ENCODE peak calls at places on chromosomes 12 and 14, in seven cellular contexts. One of them, this sample, is unnamed.

GRCh38 chr12:110798461-110798860 is 48.3 kb upstream of the CCDC63 start:
- DNase-seq in GM23338: no peak
- DNase-seq in GM23248: no peak
- DNase-seq in aorta: no peak
- DNase-seq in iPS DF 6.9: no peak
- DNase-seq in right cardiac atrium: no peak
- DNase-seq in right lobe of liver: no peak
- DNase-seq in this sample: no peak

GRCh38 chr12:127381043-127381668 is 885.8 kb upstream of the TMEM132C start:
- DNase-seq in GM23248: peak; percentile 57
- DNase-seq in aorta: peak; percentile 75
- DNase-seq in right cardiac atrium: peak; percentile 73
- DNase-seq in right lobe of liver: peak; percentile 56
- DNase-seq in iPS DF 6.9: peak; percentile 41
- DNase-seq in GM23338: peak; percentile 79
- DNase-seq in this sample: peak; percentile 6

GRCh38 chr12:6946033-6946919 is 2.5 kb downstream of the C12orf57 start:
- DNase-seq in GM23248: no peak
- DNase-seq in right lobe of liver: peak; percentile 97
- DNase-seq in GM23338: peak; percentile 95
- DNase-seq in iPS DF 6.9: no peak
- DNase-seq in aorta: no peak
- DNase-seq in right cardiac atrium: peak; percentile 75
- DNase-seq in this sample: peak; percentile 38

GRCh38 chr12:27843714-27844245 is 63.7 kb upstream of the MANSC4 start:
- DNase-seq in iPS DF 6.9: no peak
- DNase-seq in GM23248: no peak
- DNase-seq in aorta: no peak
- DNase-seq in GM23338: no peak
- DNase-seq in right cardiac atrium: no peak
- DNase-seq in right lobe of liver: no peak
- DNase-seq in this sample: no peak

GRCh38 chr14:31568671-31569070 is 7.5 kb downstream of the NUBPL start:
- DNase-seq in aorta: no peak
- DNase-seq in GM23338: no peak
- DNase-seq in right lobe of liver: no peak
- DNase-seq in iPS DF 6.9: no peak
- DNase-seq in GM23248: peak; percentile 69
- DNase-seq in right cardiac atrium: no peak
- DNase-seq in this sample: no peak

GRCh38 chr12:13124661-13125505 is 21.4 kb upstream of the GSG1 start:
- DNase-seq in right cardiac atrium: no peak
- DNase-seq in aorta: no peak
- DNase-seq in right lobe of liver: no peak
- DNase-seq in iPS DF 6.9: no peak
- DNase-seq in GM23248: peak; percentile 50
- DNase-seq in GM23338: peak; percentile 2
- DNase-seq in this sample: no peak

GRCh38 chr12:24838531-24838950 is 110.4 kb downstream of the BCAT1 start:
- DNase-seq in iPS DF 6.9: no peak
- DNase-seq in right lobe of liver: no peak
- DNase-seq in GM23248: peak; percentile 88
- DNase-seq in aorta: no peak
- DNase-seq in GM23338: no peak
- DNase-seq in right cardiac atrium: peak; percentile 63
- DNase-seq in this sample: no peak

GRCh38 chr12:52050116-52050770 is 999 bp upstream of the NR4A1 start:
- DNase-seq in GM23338: peak; percentile 68
- DNase-seq in iPS DF 6.9: no peak
- DNase-seq in right cardiac atrium: peak; percentile 64
- DNase-seq in GM23248: no peak
- DNase-seq in aorta: no peak
- DNase-seq in right lobe of liver: no peak
- DNase-seq in this sample: no peak

GRCh38 chr12:18644564-18644963 is 93.2 kb downstream of the PLCZ1 start:
- DNase-seq in right cardiac atrium: no peak
- DNase-seq in aorta: no peak
- DNase-seq in right lobe of liver: no peak
- DNase-seq in GM23338: no peak
- DNase-seq in iPS DF 6.9: no peak
- DNase-seq in GM23248: no peak
- DNase-seq in this sample: no peak

GRCh38 chr12:46212108-46212982 is 56.5 kb downstream of the SLC38A1 start:
- DNase-seq in right lobe of liver: no peak
- DNase-seq in iPS DF 6.9: no peak
- DNase-seq in aorta: no peak
- DNase-seq in right cardiac atrium: no peak
- DNase-seq in GM23248: peak; percentile 27
- DNase-seq in GM23338: no peak
- DNase-seq in this sample: no peak

GRCh38 chr12:39586811-39587210 is 32.8 kb downstream of the ABCD2 start:
- DNase-seq in iPS DF 6.9: no peak
- DNase-seq in aorta: no peak
- DNase-seq in right cardiac atrium: no peak
- DNase-seq in right lobe of liver: no peak
- DNase-seq in GM23338: no peak
- DNase-seq in GM23248: peak; percentile 16
- DNase-seq in this sample: no peak

GRCh38 chr12:29430699-29431044 is 49.7 kb upstream of the ERGIC2 start:
- DNase-seq in right cardiac atrium: no peak
- DNase-seq in GM23338: no peak
- DNase-seq in right lobe of liver: no peak
- DNase-seq in iPS DF 6.9: no peak
- DNase-seq in aorta: no peak
- DNase-seq in GM23248: no peak
- DNase-seq in this sample: no peak

GRCh38 chr12:51346581-51346980 is at the start of gene CELA1:
- DNase-seq in aorta: no peak
- DNase-seq in GM23248: no peak
- DNase-seq in GM23338: no peak
- DNase-seq in right lobe of liver: no peak
- DNase-seq in right cardiac atrium: no peak
- DNase-seq in iPS DF 6.9: no peak
- DNase-seq in this sample: no peak

GRCh38 chr12:93387780-93388179 is 10.1 kb downstream of the NUDT4 start:
- DNase-seq in right lobe of liver: no peak
- DNase-seq in GM23338: no peak
- DNase-seq in iPS DF 6.9: no peak
- DNase-seq in GM23248: peak; percentile 83
- DNase-seq in aorta: no peak
- DNase-seq in right cardiac atrium: no peak
- DNase-seq in this sample: no peak

GRCh38 chr12:84497819-84498218 is 414.8 kb downstream of the SLC6A15 start:
- DNase-seq in GM23338: peak; percentile 32
- DNase-seq in GM23248: peak; percentile 9
- DNase-seq in right lobe of liver: no peak
- DNase-seq in iPS DF 6.9: no peak
- DNase-seq in aorta: no peak
- DNase-seq in right cardiac atrium: no peak
- DNase-seq in this sample: no peak

GRCh38 chr12:122891661-122892525 is 4.0 kb downstream of the VPS37B start:
- DNase-seq in GM23338: peak; percentile 79
- DNase-seq in iPS DF 6.9: no peak
- DNase-seq in right lobe of liver: no peak
- DNase-seq in aorta: no peak
- DNase-seq in right cardiac atrium: no peak
- DNase-seq in GM23248: peak; percentile 72
- DNase-seq in this sample: no peak

GRCh38 chr12:98256830-98257229 is 258.6 kb upstream of the TMPO start:
- DNase-seq in right lobe of liver: no peak
- DNase-seq in right cardiac atrium: no peak
- DNase-seq in GM23248: no peak
- DNase-seq in GM23338: peak; percentile 17
- DNase-seq in iPS DF 6.9: no peak
- DNase-seq in aorta: no peak
- DNase-seq in this sample: no peak

GRCh38 chr12:46858368-46858767 is 32.6 kb upstream of the SLC38A4 start:
- DNase-seq in iPS DF 6.9: peak; percentile 7
- DNase-seq in GM23338: peak; percentile 62
- DNase-seq in aorta: no peak
- DNase-seq in GM23248: no peak
- DNase-seq in right cardiac atrium: no peak
- DNase-seq in right lobe of liver: no peak
- DNase-seq in this sample: no peak

GRCh38 chr14:31970744-31971143 is 106.4 kb upstream of the ARHGAP5 start:
- DNase-seq in GM23248: no peak
- DNase-seq in iPS DF 6.9: no peak
- DNase-seq in right lobe of liver: no peak
- DNase-seq in aorta: no peak
- DNase-seq in right cardiac atrium: no peak
- DNase-seq in GM23338: no peak
- DNase-seq in this sample: no peak

GRCh38 chr12:122656298-122656697 is 46.9 kb downstream of the HCAR2 start:
- DNase-seq in GM23248: no peak
- DNase-seq in GM23338: no peak
- DNase-seq in iPS DF 6.9: no peak
- DNase-seq in right cardiac atrium: no peak
- DNase-seq in right lobe of liver: no peak
- DNase-seq in aorta: no peak
- DNase-seq in this sample: no peak

GRCh38 chr14:100440207-100440631 is 117.1 kb downstream of the SLC25A47 start:
- DNase-seq in right lobe of liver: peak; percentile 85
- DNase-seq in GM23248: peak; percentile 82
- DNase-seq in aorta: no peak
- DNase-seq in GM23338: peak; percentile 78
- DNase-seq in iPS DF 6.9: peak; percentile 41
- DNase-seq in right cardiac atrium: peak; percentile 87
- DNase-seq in this sample: peak; percentile 66

GRCh38 chr14:96225745-96226151 is 21.1 kb downstream of the BDKRB2 start:
- DNase-seq in right lobe of liver: no peak
- DNase-seq in aorta: no peak
- DNase-seq in iPS DF 6.9: no peak
- DNase-seq in GM23248: peak; percentile 74
- DNase-seq in GM23338: peak; percentile 56
- DNase-seq in right cardiac atrium: no peak
- DNase-seq in this sample: peak; percentile 36

GRCh38 chr14:61511558-61511924 is 183.8 kb upstream of the HIF1A start:
- DNase-seq in GM23338: no peak
- DNase-seq in iPS DF 6.9: no peak
- DNase-seq in GM23248: no peak
- DNase-seq in aorta: no peak
- DNase-seq in right lobe of liver: no peak
- DNase-seq in right cardiac atrium: no peak
- DNase-seq in this sample: no peak

GRCh38 chr12:34358198-34358597 is 335.9 kb downstream of the ALG10 start:
- DNase-seq in GM23248: no peak
- DNase-seq in right lobe of liver: no peak
- DNase-seq in iPS DF 6.9: no peak
- DNase-seq in GM23338: no peak
- DNase-seq in aorta: no peak
- DNase-seq in right cardiac atrium: no peak
- DNase-seq in this sample: no peak
- H3K27me3 ChIP-seq in GM23248: no peaks in the 10 kb centered on the region
- H3K27me3 ChIP-seq in right lobe of liver: no peaks in the 10 kb centered on the region
- H3K27me3 ChIP-seq in iPS DF 6.9: no peaks in the 10 kb centered on the region
- H3K27me3 ChIP-seq in GM23338: no peaks in the 10 kb centered on the region
- H3K27me3 ChIP-seq in aorta: no peaks in the 10 kb centered on the region
- H3K27me3 ChIP-seq in right cardiac atrium: no peaks in the 10 kb centered on the region
- H3K27me3 ChIP-seq in this sample: peaks cover 55% of the 10 kb centered on the region

GRCh38 chr12:109608270-109608669 is 34.7 kb downstream of the MVK start:
- DNase-seq in right cardiac atrium: peak; percentile 1
- DNase-seq in iPS DF 6.9: no peak
- DNase-seq in right lobe of liver: no peak
- DNase-seq in GM23248: no peak
- DNase-seq in aorta: no peak
- DNase-seq in GM23338: no peak
- DNase-seq in this sample: no peak
- H3K27me3 ChIP-seq in right cardiac atrium: no peaks in the 10 kb centered on the region
- H3K27me3 ChIP-seq in iPS DF 6.9: no peaks in the 10 kb centered on the region
- H3K27me3 ChIP-seq in right lobe of liver: no peaks in the 10 kb centered on the region
- H3K27me3 ChIP-seq in GM23248: peaks cover 9% of the 10 kb centered on the region
- H3K27me3 ChIP-seq in aorta: no peaks in the 10 kb centered on the region
- H3K27me3 ChIP-seq in GM23338: no peaks in the 10 kb centered on the region
- H3K27me3 ChIP-seq in this sample: peaks cover 25% of the 10 kb centered on the region

DNA sequence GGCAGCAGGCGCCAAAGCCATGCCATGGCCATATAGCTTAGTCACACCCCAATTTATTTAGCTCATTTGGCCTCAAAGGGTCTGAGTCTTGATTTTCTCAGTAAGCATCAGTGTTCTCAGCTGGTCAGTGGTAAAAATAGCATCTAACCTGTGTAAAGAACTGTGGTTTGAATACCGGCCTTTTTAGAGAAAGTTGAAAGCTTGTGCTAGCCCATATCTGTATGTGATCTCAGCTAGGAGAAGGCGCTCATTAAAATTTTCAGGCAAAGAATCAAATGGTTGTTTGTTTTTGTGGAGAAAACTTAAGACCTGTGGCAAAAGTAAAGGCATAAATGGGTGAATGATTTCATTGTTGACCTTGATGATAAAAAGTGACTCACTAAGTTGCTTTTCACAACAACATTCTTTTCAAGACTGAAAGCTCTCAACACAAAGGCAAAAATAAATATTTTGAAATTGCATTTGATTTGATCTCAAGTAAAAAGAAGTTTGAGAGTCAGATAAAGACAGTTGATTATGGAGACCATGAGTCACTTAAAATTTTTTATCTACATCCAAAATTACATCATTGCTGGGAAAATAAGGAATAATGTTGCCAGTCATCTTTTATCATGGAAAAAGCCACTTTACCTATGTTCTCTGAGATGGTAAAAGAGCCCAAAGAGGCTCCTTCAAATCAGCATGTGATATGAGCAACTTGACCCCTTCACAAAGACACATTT is 128.5 kb upstream of the RGS6 start:
- DNase-seq in aorta: no peak
- DNase-seq in right lobe of liver: no peak
- DNase-seq in right cardiac atrium: no peak
- DNase-seq in GM23338: no peak
- DNase-seq in iPS DF 6.9: no peak
- DNase-seq in GM23248: peak; percentile 27
- DNase-seq in this sample: no peak
- H3K27me3 ChIP-seq in aorta: no peaks in the 10 kb centered on the region
- H3K27me3 ChIP-seq in right lobe of liver: no peaks in the 10 kb centered on the region
- H3K27me3 ChIP-seq in right cardiac atrium: no peaks in the 10 kb centered on the region
- H3K27me3 ChIP-seq in GM23338: no peaks in the 10 kb centered on the region
- H3K27me3 ChIP-seq in iPS DF 6.9: no peaks in the 10 kb centered on the region
- H3K27me3 ChIP-seq in GM23248: peaks cover 29% of the 10 kb centered on the region
- H3K27me3 ChIP-seq in this sample: no peaks in the 10 kb centered on the region

GRCh38 chr14:64828096-64828495 is 51.6 kb downstream of the SPTB start:
- DNase-seq in right lobe of liver: no peak
- DNase-seq in right cardiac atrium: no peak
- DNase-seq in iPS DF 6.9: no peak
- DNase-seq in aorta: no peak
- DNase-seq in GM23248: no peak
- DNase-seq in GM23338: no peak
- DNase-seq in this sample: no peak

GRCh38 chr14:64826845-64827244 is 52.9 kb downstream of the SPTB start:
- DNase-seq in GM23248: peak; percentile 24
- DNase-seq in right cardiac atrium: no peak
- DNase-seq in iPS DF 6.9: no peak
- DNase-seq in GM23338: no peak
- DNase-seq in right lobe of liver: no peak
- DNase-seq in aorta: no peak
- DNase-seq in this sample: no peak

GRCh38 chr14:64825006-64825405 is 54.7 kb downstream of the SPTB start:
- DNase-seq in GM23338: no peak
- DNase-seq in iPS DF 6.9: no peak
- DNase-seq in right lobe of liver: no peak
- DNase-seq in aorta: no peak
- DNase-seq in right cardiac atrium: no peak
- DNase-seq in GM23248: no peak
- DNase-seq in this sample: no peak

GRCh38 chr14:64825498-64825897 is 54.2 kb downstream of the SPTB start:
- DNase-seq in iPS DF 6.9: no peak
- DNase-seq in GM23338: no peak
- DNase-seq in right lobe of liver: no peak
- DNase-seq in right cardiac atrium: no peak
- DNase-seq in GM23248: no peak
- DNase-seq in aorta: no peak
- DNase-seq in this sample: peak; percentile 30

GRCh38 chr14:64826333-64826732 is 53.4 kb downstream of the SPTB start:
- DNase-seq in right lobe of liver: no peak
- DNase-seq in right cardiac atrium: no peak
- DNase-seq in iPS DF 6.9: no peak
- DNase-seq in GM23248: peak; percentile 47
- DNase-seq in GM23338: no peak
- DNase-seq in aorta: no peak
- DNase-seq in this sample: no peak
- H3K27me3 ChIP-seq in right lobe of liver: no peaks in the 10 kb centered on the region
- H3K27me3 ChIP-seq in right cardiac atrium: no peaks in the 10 kb centered on the region
- H3K27me3 ChIP-seq in iPS DF 6.9: no peaks in the 10 kb centered on the region
- H3K27me3 ChIP-seq in GM23248: peaks cover 9% of the 10 kb centered on the region
- H3K27me3 ChIP-seq in GM23338: no peaks in the 10 kb centered on the region
- H3K27me3 ChIP-seq in aorta: no peaks in the 10 kb centered on the region
- H3K27me3 ChIP-seq in this sample: no peaks in the 10 kb centered on the region